ENCODE peak calls at places on chromosomes 3 and 15, in four cellular contexts. F, B, S and J are unnamed samples. For H3K27me3, the result is how much of the 10 kb centered on the place peaks cover.

GRCh38 chr15:80581976-80582375 is 113.1 kb upstream of the ABHD17C start:
- DNase-seq in F (no peak), B (no peak), S (no peak), J (no peak)

GRCh38 chr15:57375827-57376694 is at the start of gene CGNL1:
- DNase-seq in F (no peak), B (peak), S (no peak), J (peak)

GRCh38 chr3:170572665-170573253 is 13.1 kb downstream of the SLC7A14 start:
- DNase-seq in F (no peak), B (no peak), S (no peak), J (no peak)

GRCh38 chr3:121477589-121477988 is 68.2 kb downstream of the POLQ start:
- DNase-seq in F (no peak), B (no peak), S (no peak), J (no peak)

GRCh38 chr3:104530934-104531333 is 835.8 kb upstream of the ALCAM start:
- DNase-seq in F (no peak), B (no peak), S (no peak), J (no peak)

GRCh38 chr3:40608091-40608490 is 83.3 kb downstream of the ZNF621 start:
- DNase-seq in F (no peak), B (no peak), S (no peak), J (no peak)

GRCh38 chr3:117407317-117407716 is 697.7 kb downstream of the TUSC7 start:
- DNase-seq in F (no peak), B (peak), S (no peak), J (peak)

GRCh38 chr3:137766069-137766960 is 2.2 kb downstream of the SOX14 start:
- DNase-seq in F (no peak), B (no peak), S (no peak), J (no peak)

GRCh38 chr3:193335031-193335430 is 43.5 kb downstream of the ATP13A5 start:
- DNase-seq in F (no peak), B (no peak), S (no peak), J (no peak)

GRCh38 chr15:78438595-78439285 is 724 bp downstream of the IREB2 start:
- DNase-seq in F (peak), B (peak), S (no peak), J (no peak)

GRCh38 chr15:66066439-66066838 is 187.1 kb downstream of the MEGF11 start:
- DNase-seq in F (no peak), B (no peak), S (no peak), J (no peak)

GRCh38 chr15:90095521-90095959 is 6.7 kb downstream of the IDH2 start:
- DNase-seq in F (no peak), B (peak), S (no peak), J (no peak)

GRCh38 chr3:134028486-134029255 is 1.1 kb downstream of the SLCO2A1 start:
- DNase-seq in F (no peak), B (peak), S (no peak), J (no peak)

GRCh38 chr3:192816274-192816853 is 89.0 kb upstream of the FGF12 start:
- DNase-seq in F (no peak), B (peak), S (peak), J (no peak)

GRCh38 chr15:62457100-62457499 is 292.0 kb upstream of the C2CD4B start:
- DNase-seq in F (no peak), B (no peak), S (no peak), J (no peak)

GRCh38 chr15:68425428-68426060 is 6.4 kb downstream of the ITGA11 start:
- DNase-seq in F (no peak), B (no peak), S (no peak), J (no peak)

GRCh38 chr3:16048435-16049318 is 125.8 kb upstream of the GALNT15 start:
- DNase-seq in F (peak), B (peak), S (peak), J (peak)

DNA sequence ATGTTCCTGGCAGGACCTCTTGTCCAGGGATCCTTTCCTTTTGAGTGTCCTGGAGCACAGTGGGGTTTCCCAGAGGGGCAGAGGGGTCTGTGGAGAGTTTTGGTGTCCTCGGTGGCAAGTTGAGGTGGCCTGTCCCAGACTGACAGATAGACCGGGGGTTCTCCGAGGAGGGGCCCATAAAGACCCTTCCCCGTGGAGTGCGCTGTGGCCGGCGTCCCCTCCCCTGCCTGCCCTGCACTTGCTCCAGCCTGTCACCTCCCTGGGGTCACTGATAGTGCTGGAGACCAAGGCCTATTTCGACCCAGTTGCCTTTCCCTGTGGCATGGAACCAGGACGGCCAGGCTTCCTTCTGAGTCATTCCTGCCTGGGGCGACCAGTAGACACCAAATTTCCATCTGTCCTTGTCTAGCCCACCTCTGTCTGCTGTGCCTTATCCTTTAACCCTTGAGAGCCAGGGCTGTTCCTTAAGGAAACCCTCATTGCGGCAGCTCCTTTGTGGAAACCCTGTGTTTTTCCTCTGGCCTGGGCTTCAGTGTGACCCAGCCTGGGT is 2.9 kb downstream of the MUC4 start:
- DNase-seq in F (no peak), B (no peak), S (no peak), J (no peak)
- H3K4me3 ChIP-seq in F (no peak), B (no peak), S (no peak), J (no peak)

DNA sequence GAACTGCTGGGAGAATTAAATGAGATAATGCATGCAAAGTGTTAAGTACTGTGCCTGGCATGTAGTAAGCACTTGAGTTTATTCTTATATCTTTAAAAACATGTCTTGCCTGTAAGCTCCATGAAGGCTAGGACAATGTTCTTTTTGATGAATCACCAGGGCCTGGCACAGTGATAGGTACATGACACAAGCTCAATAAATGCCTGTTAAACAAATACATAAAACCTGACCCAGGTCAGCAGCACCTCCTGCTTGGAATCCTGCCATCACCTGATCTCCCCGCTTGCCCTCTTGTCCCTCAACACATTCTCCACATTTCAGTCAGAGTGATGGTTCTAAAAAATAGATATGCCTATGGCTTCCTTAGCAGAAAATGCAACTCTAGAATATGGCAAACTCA is 186.8 kb downstream of the CHST2 start:
- DNase-seq in F (no peak), B (no peak), S (no peak), J (no peak)
- H3K27me3 ChIP-seq in F (under half), B (under half), S (under half), J (under half)

DNA sequence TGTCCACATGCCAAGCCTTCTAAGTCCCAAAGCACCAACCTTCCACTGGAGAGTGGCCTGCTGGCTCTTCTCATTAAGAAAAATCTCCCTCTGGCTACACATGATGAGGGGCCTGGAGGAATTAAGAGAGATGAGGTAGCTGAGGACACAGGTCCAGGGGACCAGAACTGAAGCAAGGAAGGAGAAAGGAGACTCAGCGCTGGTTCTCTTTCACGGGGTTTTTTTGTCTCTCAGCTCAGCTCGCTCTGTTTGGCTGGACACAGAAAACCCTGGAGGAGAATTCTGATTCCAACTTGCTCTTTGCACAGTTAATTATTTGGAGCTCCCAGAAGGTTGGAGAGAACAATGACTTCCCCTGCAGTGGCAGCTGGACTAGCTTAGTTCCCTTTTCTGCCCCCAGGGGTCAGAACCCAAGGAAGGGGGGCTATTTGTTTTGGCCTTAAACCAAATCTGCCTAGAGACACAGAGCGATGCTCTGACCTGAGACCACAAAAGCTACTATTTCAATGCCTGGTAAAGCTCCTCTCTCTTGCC is 507.6 kb downstream of the FHIT start:
- DNase-seq in F (no peak), B (no peak), S (no peak), J (no peak)
- TF ChIP-seq CTCF in F (no peak), B (no peak), S (no peak), J (no peak)

GRCh38 chr3:45688882-45689786 is at the start of gene SACM1L:
- DNase-seq in F (peak), B (peak), S (peak), J (peak)

GRCh38 chr3:45689787-45690145 is 570 bp downstream of the SACM1L start:
- DNase-seq in F (no peak), B (no peak), S (no peak), J (no peak)

GRCh38 chr3:45688194-45688881 is 858 bp upstream of the SACM1L start:
- DNase-seq in F (peak), B (peak), S (no peak), J (peak)

GRCh38 chr3:45686850-45687249 is 2.3 kb upstream of the SACM1L start:
- DNase-seq in F (no peak), B (no peak), S (no peak), J (no peak)

DNA sequence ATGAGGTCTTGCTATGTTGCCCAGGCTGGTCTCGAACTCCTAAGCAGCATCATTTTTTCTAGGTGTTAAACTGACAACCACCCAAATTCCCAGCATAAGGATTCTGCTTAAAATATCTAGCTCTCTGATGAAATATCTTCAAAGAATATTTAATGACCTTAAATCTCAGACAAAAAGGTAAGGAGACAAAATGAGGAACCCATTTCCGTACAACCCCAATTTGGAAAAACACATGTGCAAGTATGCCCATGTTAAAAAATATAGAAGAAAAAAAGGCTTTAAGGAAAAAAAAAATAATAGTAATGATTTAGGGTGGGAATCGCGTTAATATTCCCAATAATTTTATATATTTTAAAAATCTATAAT is 1.4 kb upstream of the SACM1L start:
- DNase-seq in F (no peak), B (no peak), S (no peak), J (no peak)
- H3K4me3 ChIP-seq in F (no peak), B (peak), S (no peak), J (peak)

GRCh38 chr15:40279437-40280141 is 3.3 kb downstream of the ANKRD63 start:
- DNase-seq in F (peak), B (peak), S (no peak), J (peak)
- H3K27me3 ChIP-seq in F (under half), B (under half), S (under half), J (under half)